ENCODE peak calls at places on chromosomes 6 and 20, in seven cellular contexts. One of them, this sample, is unnamed.

GRCh38 chr6:166435574-166435973 is 52.8 kb upstream of the MPC1 start:
- DNase-seq in lung: no peak
- DNase-seq in heart right ventricle: peak; percentile 44
- DNase-seq in esophagus squamous epithelium: no peak
- DNase-seq in upper lobe of right lung: no peak
- DNase-seq in cardiac muscle cell: no peak
- DNase-seq in H1: no peak
- DNase-seq in this sample: no peak

GRCh38 chr6:47034919-47035318 is 7.2 kb downstream of the ADGRF1 start:
- DNase-seq in lung: peak; percentile 52
- DNase-seq in heart right ventricle: no peak
- DNase-seq in esophagus squamous epithelium: no peak
- DNase-seq in upper lobe of right lung: no peak
- DNase-seq in cardiac muscle cell: peak; percentile 91
- DNase-seq in H1: no peak
- DNase-seq in this sample: no peak

GRCh38 chr6:13013681-13014550 is 297.3 kb downstream of the PHACTR1 start:
- DNase-seq in lung: no peak
- DNase-seq in heart right ventricle: peak; percentile 29
- DNase-seq in esophagus squamous epithelium: no peak
- DNase-seq in upper lobe of right lung: peak; percentile 63
- DNase-seq in cardiac muscle cell: peak; percentile 37
- DNase-seq in H1: peak; percentile 72
- DNase-seq in this sample: no peak

GRCh38 chr6:156662025-156662445 is 115.1 kb upstream of the ARID1B start:
- DNase-seq in lung: no peak
- DNase-seq in heart right ventricle: no peak
- DNase-seq in esophagus squamous epithelium: no peak
- DNase-seq in upper lobe of right lung: peak; percentile 69
- DNase-seq in cardiac muscle cell: no peak
- DNase-seq in H1: peak; percentile 88
- DNase-seq in this sample: no peak

GRCh38 chr6:6616670-6617069 is 28.1 kb downstream of the LY86 start:
- DNase-seq in lung: no peak
- DNase-seq in heart right ventricle: no peak
- DNase-seq in esophagus squamous epithelium: no peak
- DNase-seq in upper lobe of right lung: no peak
- DNase-seq in cardiac muscle cell: no peak
- DNase-seq in H1: no peak
- DNase-seq in this sample: no peak

GRCh38 chr6:134585529-134585873 is 267.6 kb upstream of the SGK1 start:
- DNase-seq in lung: no peak
- DNase-seq in heart right ventricle: no peak
- DNase-seq in esophagus squamous epithelium: no peak
- DNase-seq in upper lobe of right lung: no peak
- DNase-seq in cardiac muscle cell: no peak
- DNase-seq in H1: no peak
- DNase-seq in this sample: no peak

GRCh38 chr20:18973499-18974173 is 160.1 kb downstream of the SCP2D1 start:
- DNase-seq in lung: no peak
- DNase-seq in heart right ventricle: peak; percentile 29
- DNase-seq in esophagus squamous epithelium: no peak
- DNase-seq in upper lobe of right lung: no peak
- DNase-seq in cardiac muscle cell: no peak
- DNase-seq in H1: no peak
- DNase-seq in this sample: no peak

GRCh38 chr6:81998432-81998831 is 246.0 kb upstream of the TENT5A start:
- DNase-seq in lung: no peak
- DNase-seq in heart right ventricle: no peak
- DNase-seq in esophagus squamous epithelium: no peak
- DNase-seq in upper lobe of right lung: no peak
- DNase-seq in cardiac muscle cell: peak; percentile 54
- DNase-seq in H1: no peak
- DNase-seq in this sample: no peak

GRCh38 chr6:40759259-40759658 is 172.1 kb upstream of the LRFN2 start:
- DNase-seq in lung: no peak
- DNase-seq in heart right ventricle: no peak
- DNase-seq in esophagus squamous epithelium: no peak
- DNase-seq in upper lobe of right lung: no peak
- DNase-seq in cardiac muscle cell: no peak
- DNase-seq in H1: no peak
- DNase-seq in this sample: no peak

GRCh38 chr6:133799043-133799442 is 89.9 kb upstream of the TCF21 start:
- DNase-seq in lung: no peak
- DNase-seq in heart right ventricle: no peak
- DNase-seq in esophagus squamous epithelium: no peak
- DNase-seq in upper lobe of right lung: no peak
- DNase-seq in cardiac muscle cell: peak; percentile 32
- DNase-seq in H1: no peak
- DNase-seq in this sample: no peak

GRCh38 chr20:23520185-23520584 is 29.3 kb downstream of the CST8 start:
- DNase-seq in lung: no peak
- DNase-seq in heart right ventricle: no peak
- DNase-seq in esophagus squamous epithelium: no peak
- DNase-seq in upper lobe of right lung: no peak
- DNase-seq in cardiac muscle cell: no peak
- DNase-seq in H1: no peak
- DNase-seq in this sample: no peak

GRCh38 chr6:3838992-3839867 is 9.9 kb upstream of the FAM50B start:
- DNase-seq in lung: no peak
- DNase-seq in heart right ventricle: no peak
- DNase-seq in esophagus squamous epithelium: no peak
- DNase-seq in upper lobe of right lung: no peak
- DNase-seq in cardiac muscle cell: peak; percentile 67
- DNase-seq in H1: no peak
- DNase-seq in this sample: no peak

GRCh38 chr6:147216915-147217314 is 12.7 kb downstream of the STXBP5 start:
- DNase-seq in lung: no peak
- DNase-seq in heart right ventricle: no peak
- DNase-seq in esophagus squamous epithelium: no peak
- DNase-seq in upper lobe of right lung: no peak
- DNase-seq in cardiac muscle cell: no peak
- DNase-seq in H1: no peak
- DNase-seq in this sample: no peak

GRCh38 chr20:63734111-63734945 is 2.1 kb upstream of the LIME1 start:
- DNase-seq in lung: no peak
- DNase-seq in heart right ventricle: no peak
- DNase-seq in esophagus squamous epithelium: no peak
- DNase-seq in upper lobe of right lung: no peak
- DNase-seq in cardiac muscle cell: no peak
- DNase-seq in H1: no peak
- DNase-seq in this sample: no peak

GRCh38 chr6:23013776-23014175 is 444.4 kb downstream of the HDGFL1 start:
- DNase-seq in lung: no peak
- DNase-seq in heart right ventricle: no peak
- DNase-seq in esophagus squamous epithelium: no peak
- DNase-seq in upper lobe of right lung: no peak
- DNase-seq in cardiac muscle cell: no peak
- DNase-seq in H1: no peak
- DNase-seq in this sample: no peak

GRCh38 chr6:32973144-32973854 is 4.9 kb downstream of the BRD2 start:
- DNase-seq in lung: no peak
- DNase-seq in heart right ventricle: no peak
- DNase-seq in esophagus squamous epithelium: no peak
- DNase-seq in upper lobe of right lung: no peak
- DNase-seq in cardiac muscle cell: no peak
- DNase-seq in H1: peak; percentile 50
- DNase-seq in this sample: no peak

GRCh38 chr6:8707956-8708772 is 272.8 kb upstream of the SLC35B3 start:
- DNase-seq in lung: peak; percentile 47
- DNase-seq in heart right ventricle: no peak
- DNase-seq in esophagus squamous epithelium: no peak
- DNase-seq in upper lobe of right lung: peak; percentile 59
- DNase-seq in cardiac muscle cell: no peak
- DNase-seq in H1: peak; percentile 46
- DNase-seq in this sample: no peak

GRCh38 chr20:49942303-49942702 is 6.1 kb downstream of the RNF114 start:
- DNase-seq in lung: no peak
- DNase-seq in heart right ventricle: no peak
- DNase-seq in esophagus squamous epithelium: no peak
- DNase-seq in upper lobe of right lung: no peak
- DNase-seq in cardiac muscle cell: no peak
- DNase-seq in H1: no peak
- DNase-seq in this sample: no peak

GRCh38 chr20:49942942-49943341 is 6.7 kb downstream of the RNF114 start:
- DNase-seq in lung: no peak
- DNase-seq in heart right ventricle: no peak
- DNase-seq in esophagus squamous epithelium: no peak
- DNase-seq in upper lobe of right lung: no peak
- DNase-seq in cardiac muscle cell: no peak
- DNase-seq in H1: no peak
- DNase-seq in this sample: no peak

GRCh38 chr20:49938173-49939163 is 2.3 kb downstream of the RNF114 start:
- DNase-seq in lung: no peak
- DNase-seq in heart right ventricle: peak; percentile 51
- DNase-seq in esophagus squamous epithelium: no peak
- DNase-seq in upper lobe of right lung: no peak
- DNase-seq in cardiac muscle cell: peak; percentile 87
- DNase-seq in H1: no peak
- DNase-seq in this sample: no peak

GRCh38 chr20:49945306-49945700 is 9.1 kb downstream of the RNF114 start:
- DNase-seq in lung: no peak
- DNase-seq in heart right ventricle: no peak
- DNase-seq in esophagus squamous epithelium: no peak
- DNase-seq in upper lobe of right lung: no peak
- DNase-seq in cardiac muscle cell: no peak
- DNase-seq in H1: no peak
- DNase-seq in this sample: no peak

DNA sequence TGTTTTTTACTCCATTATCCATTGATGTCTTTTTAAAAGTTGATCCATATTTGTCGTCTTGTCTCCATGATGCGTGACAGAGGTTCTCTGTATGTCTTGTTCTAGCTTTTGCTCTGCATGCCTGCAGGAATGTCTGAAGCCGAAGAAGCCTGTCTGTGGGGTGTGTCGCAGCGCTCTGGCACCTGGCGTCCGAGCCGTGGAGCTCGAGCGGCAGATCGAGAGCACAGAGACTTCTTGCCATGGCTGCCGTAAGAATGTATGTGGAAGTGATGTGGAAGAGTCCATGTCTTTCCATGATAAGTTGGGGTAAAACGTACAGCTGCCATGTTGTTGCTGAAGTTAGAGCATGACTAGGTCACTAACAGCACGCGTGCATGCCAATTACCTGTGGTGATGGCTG is 5.3 kb downstream of the RNF114 start:
- DNase-seq in lung: no peak
- DNase-seq in heart right ventricle: no peak
- DNase-seq in esophagus squamous epithelium: no peak
- DNase-seq in upper lobe of right lung: peak; percentile 19
- DNase-seq in cardiac muscle cell: no peak
- DNase-seq in H1: no peak
- DNase-seq in this sample: no peak
- H3K4me1 ChIP-seq in lung: peaks cover 13% of the 10 kb centered on the region
- H3K4me1 ChIP-seq in heart right ventricle: peaks cover 54% of the 10 kb centered on the region
- H3K4me1 ChIP-seq in esophagus squamous epithelium: peaks cover 63% of the 10 kb centered on the region
- H3K4me1 ChIP-seq in upper lobe of right lung: peaks cover 26% of the 10 kb centered on the region
- H3K4me1 ChIP-seq in cardiac muscle cell: peaks cover 14% of the 10 kb centered on the region
- H3K4me1 ChIP-seq in H1: peaks cover 3% of the 10 kb centered on the region
- H3K4me1 ChIP-seq in this sample: peaks cover 22% of the 10 kb centered on the region

GRCh38 chr20:44600301-44600700 is 17.9 kb downstream of the PKIG start:
- DNase-seq in lung: no peak
- DNase-seq in heart right ventricle: no peak
- DNase-seq in esophagus squamous epithelium: no peak
- DNase-seq in upper lobe of right lung: no peak
- DNase-seq in cardiac muscle cell: no peak
- DNase-seq in H1: no peak
- DNase-seq in this sample: no peak
- H3K4me3 ChIP-seq in lung: no peak overlapping the region
- H3K4me3 ChIP-seq in heart right ventricle: no peak overlapping the region
- H3K4me3 ChIP-seq in esophagus squamous epithelium: no peak overlapping the region
- H3K4me3 ChIP-seq in upper lobe of right lung: no peak overlapping the region
- H3K4me3 ChIP-seq in cardiac muscle cell: no peak overlapping the region
- H3K4me3 ChIP-seq in H1: no peak overlapping the region
- H3K4me3 ChIP-seq in this sample: no peak overlapping the region

GRCh38 chr6:108557494-108558371 is 3.0 kb upstream of the FOXO3 start:
- DNase-seq in lung: peak; percentile 67
- DNase-seq in heart right ventricle: peak; percentile 80
- DNase-seq in esophagus squamous epithelium: peak; percentile 48
- DNase-seq in upper lobe of right lung: peak; percentile 90
- DNase-seq in cardiac muscle cell: peak; percentile 84
- DNase-seq in H1: peak; percentile 88
- DNase-seq in this sample: peak; percentile 46
- TF ChIP-seq CTCF in lung: no peak
- TF ChIP-seq CTCF in heart right ventricle: no peak
- TF ChIP-seq CTCF in esophagus squamous epithelium: no peak
- TF ChIP-seq CTCF in upper lobe of right lung: no peak
- TF ChIP-seq CTCF in cardiac muscle cell: no peak
- TF ChIP-seq CTCF in H1: no peak
- TF ChIP-seq CTCF in this sample: no peak

DNA sequence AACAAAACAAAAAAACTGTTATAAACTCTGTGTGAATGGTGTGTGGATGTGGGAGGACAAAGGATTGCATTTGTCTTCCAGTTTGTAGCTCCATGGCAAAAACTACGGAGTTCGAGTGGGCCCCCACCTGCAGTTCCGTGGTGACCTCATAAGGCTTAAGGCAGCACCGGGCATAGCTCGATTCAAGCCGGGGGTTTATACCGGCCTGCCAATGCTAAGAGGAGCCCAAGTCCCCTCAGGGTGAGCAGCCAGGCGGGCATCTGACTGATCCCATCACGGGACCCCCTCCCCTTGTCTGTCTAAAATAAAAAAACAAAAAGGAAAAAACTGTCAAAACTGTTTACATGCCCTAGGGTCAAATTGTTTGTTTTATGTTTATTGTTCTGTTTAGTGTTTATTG is 463.2 kb upstream of the HTR1E start:
- DNase-seq in lung: no peak
- DNase-seq in heart right ventricle: no peak
- DNase-seq in esophagus squamous epithelium: no peak
- DNase-seq in upper lobe of right lung: no peak
- DNase-seq in cardiac muscle cell: no peak
- DNase-seq in H1: no peak
- DNase-seq in this sample: no peak
- H3K4me1 ChIP-seq in lung: no peaks in the 10 kb centered on the region
- H3K4me1 ChIP-seq in heart right ventricle: no peaks in the 10 kb centered on the region
- H3K4me1 ChIP-seq in esophagus squamous epithelium: no peaks in the 10 kb centered on the region
- H3K4me1 ChIP-seq in upper lobe of right lung: no peaks in the 10 kb centered on the region
- H3K4me1 ChIP-seq in cardiac muscle cell: peaks cover 5% of the 10 kb centered on the region
- H3K4me1 ChIP-seq in H1: no peaks in the 10 kb centered on the region
- H3K4me1 ChIP-seq in this sample: no peaks in the 10 kb centered on the region

GRCh38 chr6:26319405-26320128 is 45.4 kb upstream of the BTN3A2 start:
- DNase-seq in lung: no peak
- DNase-seq in heart right ventricle: no peak
- DNase-seq in esophagus squamous epithelium: no peak
- DNase-seq in upper lobe of right lung: no peak
- DNase-seq in cardiac muscle cell: peak; percentile 34
- DNase-seq in H1: peak; percentile 77
- DNase-seq in this sample: no peak
- H3K4me3 ChIP-seq in lung: no peak overlapping the region
- H3K4me3 ChIP-seq in heart right ventricle: no peak overlapping the region
- H3K4me3 ChIP-seq in esophagus squamous epithelium: no peak overlapping the region
- H3K4me3 ChIP-seq in upper lobe of right lung: no peak overlapping the region
- H3K4me3 ChIP-seq in cardiac muscle cell: no peak overlapping the region
- H3K4me3 ChIP-seq in H1: peak overlapping the region; percentile 89
- H3K4me3 ChIP-seq in this sample: no peak overlapping the region

GRCh38 chr20:588932-589672 is 21.0 kb downstream of the TCF15 start:
- DNase-seq in lung: no peak
- DNase-seq in heart right ventricle: no peak
- DNase-seq in esophagus squamous epithelium: no peak
- DNase-seq in upper lobe of right lung: peak; percentile 55
- DNase-seq in cardiac muscle cell: no peak
- DNase-seq in H1: peak; percentile 54
- DNase-seq in this sample: no peak
- TF ChIP-seq CTCF in lung: no peak
- TF ChIP-seq CTCF in heart right ventricle: no peak
- TF ChIP-seq CTCF in esophagus squamous epithelium: no peak
- TF ChIP-seq CTCF in upper lobe of right lung: no peak
- TF ChIP-seq CTCF in cardiac muscle cell: no peak
- TF ChIP-seq CTCF in H1: no peak
- TF ChIP-seq CTCF in this sample: no peak

GRCh38 chr20:49706548-49707517 is 6.8 kb downstream of the B4GALT5 start:
- DNase-seq in lung: no peak
- DNase-seq in heart right ventricle: no peak
- DNase-seq in esophagus squamous epithelium: no peak
- DNase-seq in upper lobe of right lung: no peak
- DNase-seq in cardiac muscle cell: no peak
- DNase-seq in H1: no peak
- DNase-seq in this sample: no peak
- H3K4me1 ChIP-seq in lung: peaks cover 5% of the 10 kb centered on the region
- H3K4me1 ChIP-seq in heart right ventricle: peaks cover 72% of the 10 kb centered on the region
- H3K4me1 ChIP-seq in esophagus squamous epithelium: peaks cover 88% of the 10 kb centered on the region
- H3K4me1 ChIP-seq in upper lobe of right lung: peaks cover 64% of the 10 kb centered on the region
- H3K4me1 ChIP-seq in cardiac muscle cell: peaks cover 10% of the 10 kb centered on the region
- H3K4me1 ChIP-seq in H1: peaks cover 4% of the 10 kb centered on the region
- H3K4me1 ChIP-seq in this sample: peaks cover 13% of the 10 kb centered on the region

This sample was measured in thoracic aorta.